ENCODE peak calls at places on chromosome 13, in ten cellular contexts. V is neural progenitor cell, M is GM23248, L is MM.1S, X is GM12878, F is PC-3, P is GM23338, A is fibroblast of lung, Z is hepatocyte, G is HCT116. W is an unnamed sample.

GRCh38 chr13:39167018-39167417 is 128.8 kb downstream of the NHLRC3 start:
- DNase-seq in Z (no peak), X (no peak), V (no peak), P (no peak), F (no peak), L (no peak), M (no peak), G (no peak), A (no peak), W (no peak)

GRCh38 chr13:95497307-95497943 is 55.1 kb upstream of the CLDN10 start:
- DNase-seq in Z (no peak), X (no peak), M (no peak), G (no peak), F (no peak), P (no peak), A (no peak), L (no peak), V (no peak), W (no peak)

GRCh38 chr13:33508060-33508459 is 222.5 kb upstream of the STARD13 start:
- DNase-seq in A (no peak), G (no peak), F (no peak), P (no peak), X (no peak), M (no peak), L (no peak), V (no peak), Z (no peak), W (no peak)

GRCh38 chr13:107864543-107865460 is 350.5 kb downstream of the LIG4 start:
- DNase-seq in M (peak; percentile 87), L (peak; percentile 53), Z (peak; percentile 84), P (peak; percentile 90), G (no peak), X (no peak), V (peak; percentile 90), F (peak; percentile 82), A (peak; percentile 71), W (no peak)

GRCh38 chr13:44903596-44903995 is 85.7 kb downstream of the NUFIP1 start:
- DNase-seq in M (peak; percentile 87), F (no peak), G (no peak), Z (peak; percentile 79), X (no peak), P (no peak), L (no peak), V (peak; percentile 56), A (peak; percentile 91), W (no peak)

GRCh38 chr13:78022164-78022877 is 103.7 kb upstream of the EDNRB start:
- DNase-seq in V (no peak), G (no peak), X (peak; percentile 90), Z (no peak), L (peak; percentile 94), M (peak; percentile 65), P (no peak), F (peak; percentile 59), A (peak; percentile 68), W (no peak)

GRCh38 chr13:40591091-40591490 is 75.3 kb downstream of the FOXO1 start:
- DNase-seq in M (no peak), L (no peak), A (no peak), Z (no peak), V (no peak), X (no peak), P (no peak), F (no peak), G (no peak), W (no peak)

GRCh38 chr13:45205124-45205523 is 4.3 kb upstream of the KCTD4 start:
- DNase-seq in F (no peak), L (no peak), V (no peak), A (no peak), G (no peak), Z (no peak), P (no peak), X (no peak), M (no peak), W (no peak)

GRCh38 chr13:52851153-52851962 is 2.9 kb upstream of the PCDH8 start:
- DNase-seq in M (peak; percentile 59), F (no peak), A (peak; percentile 7), Z (peak; percentile 71), X (peak; percentile 46), L (peak; percentile 83), G (no peak), P (peak; percentile 89), V (peak; percentile 97), W (no peak)

GRCh38 chr13:111215081-111216047 is 100.3 kb downstream of the ARHGEF7 start:
- DNase-seq in F (no peak), X (no peak), L (no peak), A (no peak), V (peak; percentile 65), P (peak; percentile 64), Z (no peak), M (no peak), G (no peak), W (no peak)

GRCh38 chr13:77042566-77043177 is 15.7 kb upstream of the FBXL3 start:
- DNase-seq in A (no peak), G (no peak), F (no peak), X (no peak), Z (peak; percentile 16), P (no peak), V (no peak), L (no peak), M (no peak), W (no peak)

GRCh38 chr13:111901301-111901905 is 165.5 kb upstream of the SOX1 start:
- DNase-seq in V (no peak), L (no peak), A (no peak), F (no peak), G (no peak), X (no peak), Z (no peak), M (no peak), P (no peak), W (no peak)

GRCh38 chr13:34757441-34757840 is 184.6 kb upstream of the NBEA start:
- DNase-seq in P (no peak), A (peak; percentile 34), X (no peak), F (peak; percentile 5), Z (no peak), L (no peak), V (no peak), G (no peak), M (no peak), W (no peak)

GRCh38 chr13:112330479-112331407 is 45.4 kb upstream of the SPACA7 start:
- DNase-seq in Z (no peak), G (no peak), V (no peak), P (peak; percentile 45), L (no peak), A (no peak), F (no peak), X (no peak), M (no peak), W (no peak)

GRCh38 chr13:25171517-25172302 is at the start of gene AMER2:
- DNase-seq in M (peak; percentile 49), P (peak; percentile 37), Z (peak; percentile 70), A (peak; percentile 11), F (no peak), X (no peak), L (no peak), V (peak; percentile 86), G (no peak), W (no peak)
- TF ChIP-seq EZH2 in M (peak; percentile 88), P (peak; percentile 85), Z (peak; percentile 89), A (peak; percentile 81), F (peak; percentile 85), X (peak; percentile 67), L (no peak), V (peak; percentile 86), G (no peak), W (no peak)

GRCh38 chr13:73943137-73943964 is 190.9 kb downstream of the KLF12 start:
- DNase-seq in Z (no peak), G (no peak), L (no peak), M (peak; percentile 27), V (no peak), F (no peak), P (no peak), A (no peak), X (no peak), W (no peak)
- TF ChIP-seq EZH2 in Z (no peak), G (no peak), L (no peak), M (no peak), V (no peak), F (no peak), P (no peak), A (no peak), X (no peak), W (no peak)

GRCh38 chr13:27007166-27007565 is 164.4 kb downstream of the USP12 start:
- DNase-seq in X (no peak), F (no peak), V (peak; percentile 17), A (no peak), G (no peak), P (peak; percentile 33), L (no peak), Z (no peak), M (no peak), W (no peak)
- TF ChIP-seq EZH2 in X (no peak), F (no peak), V (no peak), A (no peak), G (no peak), P (no peak), L (no peak), Z (no peak), M (no peak), W (no peak)

GRCh38 chr13:27796544-27797227 is 4.4 kb downstream of the GSX1 start:
- DNase-seq in X (no peak), A (no peak), Z (no peak), F (no peak), V (no peak), M (no peak), L (no peak), G (no peak), P (peak; percentile 65), W (no peak)

GRCh38 chr13:27795718-27796019 is 3.4 kb downstream of the GSX1 start:
- DNase-seq in Z (no peak), G (no peak), F (no peak), A (no peak), X (no peak), P (no peak), V (no peak), M (no peak), L (no peak), W (no peak)

GRCh38 chr13:27794075-27794691 is 1.9 kb downstream of the GSX1 start:
- DNase-seq in G (no peak), X (no peak), A (no peak), Z (no peak), F (no peak), L (no peak), P (peak; percentile 63), V (no peak), M (no peak), W (no peak)

GRCh38 chr13:27793377-27794074 is 1.2 kb downstream of the GSX1 start:
- DNase-seq in M (no peak), P (peak; percentile 51), G (no peak), F (no peak), Z (no peak), X (no peak), A (no peak), L (no peak), V (no peak), W (no peak)

DNA sequence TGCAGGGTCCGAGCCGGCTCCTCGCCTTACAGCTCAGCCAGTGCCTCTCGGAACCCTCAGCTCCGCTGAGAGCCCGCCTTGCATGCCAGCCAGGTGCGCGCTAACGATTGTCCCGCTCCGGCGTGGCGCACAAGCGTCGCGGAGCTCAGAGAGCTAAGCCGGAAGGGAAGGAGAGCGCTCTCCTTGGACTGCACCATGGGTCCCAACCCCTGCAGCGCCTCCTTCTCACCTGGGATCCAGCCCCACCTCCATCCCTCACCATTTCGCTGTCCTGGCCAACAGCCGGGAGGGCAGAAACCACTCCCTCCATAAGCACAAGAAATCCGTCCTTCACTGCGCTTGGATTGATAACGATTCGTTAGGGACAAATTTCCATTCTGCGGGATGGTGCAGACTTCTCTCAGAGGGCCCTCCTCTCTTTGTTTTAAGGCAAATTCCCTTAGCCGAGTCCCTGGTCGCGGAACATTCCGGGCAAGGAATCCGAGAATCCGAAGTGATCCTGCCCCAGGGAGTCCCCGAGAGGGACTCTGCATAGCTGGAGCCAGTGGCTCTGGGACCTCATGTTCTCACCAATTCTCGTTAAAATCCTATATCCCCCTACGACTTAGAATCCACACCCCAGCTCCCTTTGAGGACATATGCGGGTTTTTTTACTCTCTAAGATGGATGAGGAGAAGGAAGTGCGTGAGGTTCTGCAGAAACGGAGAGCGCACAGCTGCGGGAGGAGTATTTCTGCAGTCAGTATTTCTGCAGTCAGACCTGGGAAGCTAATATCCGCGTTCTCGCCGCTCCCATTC is 2.8 kb downstream of the GSX1 start:
- DNase-seq in X (no peak), P (peak; percentile 78), Z (no peak), F (no peak), L (no peak), V (peak; percentile 57), G (no peak), A (no peak), M (no peak), W (no peak)
- TF ChIP-seq EZH2 in X (no peak), P (peak; percentile 86), Z (peak; percentile 78), F (no peak), L (no peak), V (peak; percentile 82), G (no peak), A (no peak), M (no peak), W (no peak)

W was measured in PC-9.